ENCODE peak calls at places on chromosomes 1 and 21, in ten cellular contexts. G is spleen, B is kidney, X is Peyer's patch, K is fibroblast of the aortic adventitia, A is GM23338, Q is GM13976, D is mucosa of descending colon, U is pancreas, T is left lung. L is an unnamed sample.

GRCh38 chr21:26087223-26087918 is 83.2 kb downstream of the APP start:
- DNase-seq in G (no peak), B (no peak), X (no peak), K (no peak), A (no peak), Q (no peak), D (no peak), U (no peak), T (no peak), L (no peak)

GRCh38 chr1:155124503-155125463 is 2.9 kb upstream of the EFNA1 start:
- DNase-seq in G (no peak), B (peak), X (peak), K (no peak), A (peak), Q (no peak), D (peak), U (no peak), T (no peak), L (no peak)

GRCh38 chr1:156992215-156992614 is 53.3 kb downstream of the ARHGEF11 start:
- DNase-seq in G (no peak), B (no peak), X (peak), K (no peak), A (no peak), Q (no peak), D (peak), U (no peak), T (no peak), L (no peak)

GRCh38 chr1:60906039-60906438 is 176.3 kb upstream of the NFIA start:
- DNase-seq in G (no peak), B (no peak), X (no peak), K (no peak), A (peak), Q (no peak), D (no peak), U (no peak), T (no peak), L (no peak)

GRCh38 chr1:117098287-117098890 is 23.2 kb downstream of the TRIM45 start:
- DNase-seq in G (no peak), B (no peak), X (no peak), K (no peak), A (no peak), Q (no peak), D (no peak), U (no peak), T (no peak), L (no peak)

GRCh38 chr1:164983023-164983650 is 373.4 kb downstream of the LMX1A start:
- DNase-seq in G (no peak), B (no peak), X (no peak), K (no peak), A (peak), Q (no peak), D (no peak), U (no peak), T (no peak), L (no peak)

GRCh38 chr1:172449012-172449584 is 5.2 kb upstream of the PIGC start:
- DNase-seq in G (no peak), B (no peak), X (peak), K (no peak), A (no peak), Q (no peak), D (no peak), U (no peak), T (no peak), L (no peak)

GRCh38 chr1:153122831-153123421 is 9.6 kb upstream of the SPRR2F start:
- DNase-seq in G (no peak), B (no peak), X (no peak), K (no peak), A (peak), Q (peak), D (no peak), U (peak), T (no peak), L (no peak)

GRCh38 chr21:36028127-36029069 is 31.9 kb downstream of the SETD4 start:
- DNase-seq in G (peak), B (no peak), X (peak), K (peak), A (peak), Q (peak), D (peak), U (peak), T (peak), L (peak)

GRCh38 chr21:39660191-39660590 is 47.5 kb downstream of the B3GALT5 start:
- DNase-seq in G (no peak), B (no peak), X (no peak), K (peak), A (no peak), Q (no peak), D (peak), U (peak), T (no peak), L (no peak)

DNA sequence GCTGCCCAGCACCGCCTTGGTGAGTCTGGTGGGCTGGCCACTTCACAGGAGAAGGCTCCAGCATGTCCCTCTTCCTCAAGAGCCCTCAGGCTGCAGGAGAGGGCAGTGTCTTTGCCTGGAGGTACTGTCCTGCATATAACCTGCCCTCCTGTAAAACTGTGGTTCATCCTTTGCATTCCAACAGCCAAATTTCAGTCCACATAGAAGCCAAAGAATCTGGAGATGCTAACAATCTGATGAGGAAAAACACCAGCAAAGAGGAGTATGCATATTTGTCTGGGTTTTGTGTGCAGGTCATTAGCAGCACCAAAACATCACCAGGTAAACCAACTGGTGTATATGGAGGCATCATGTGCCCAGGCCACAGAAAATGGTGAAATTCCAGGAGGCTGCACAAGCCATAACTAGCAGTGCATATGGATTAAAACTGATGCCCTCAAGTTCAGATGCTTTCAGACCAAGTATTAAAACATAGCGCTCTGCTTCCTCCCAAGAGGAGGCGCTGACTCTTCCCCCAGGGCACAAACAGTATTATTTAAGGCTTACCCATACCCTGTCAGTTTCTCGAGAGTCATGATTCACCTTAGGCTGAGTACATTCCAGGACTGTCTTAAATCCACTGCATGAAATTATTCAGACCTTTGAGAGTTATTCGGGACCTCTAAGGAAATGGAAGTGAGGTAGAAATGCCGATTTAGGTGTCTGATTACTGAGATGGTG is 150.5 kb upstream of the COA6 start:
- DNase-seq in G (no peak), B (no peak), X (no peak), K (no peak), A (no peak), Q (no peak), D (no peak), U (no peak), T (no peak), L (no peak)
- TF ChIP-seq CTCF in G (no peak), B (no peak), X (no peak), K (no peak), A (no peak), Q (no peak), D (no peak), U (no peak), T (no peak), L (no peak)

DNA sequence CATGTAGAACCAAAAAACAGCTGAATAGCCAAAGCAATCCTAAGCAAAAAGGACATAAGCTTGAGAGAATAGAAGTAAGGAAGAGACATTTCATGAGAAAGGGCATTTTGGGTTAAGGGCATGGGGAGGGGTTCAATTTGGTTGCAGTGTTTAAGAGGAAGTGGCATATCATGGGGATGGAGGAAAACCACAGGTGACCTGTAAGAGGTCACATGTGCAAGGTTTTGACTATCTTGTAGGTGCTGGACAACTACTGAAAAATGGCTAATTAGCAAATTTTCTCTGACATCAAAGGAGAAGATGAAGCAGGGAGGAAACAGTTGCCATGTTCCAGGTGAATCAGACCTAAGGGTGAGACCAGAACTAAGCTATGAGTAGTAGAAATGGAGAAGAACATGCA is 31.3 kb upstream of the ROR1 start:
- DNase-seq in G (no peak), B (no peak), X (no peak), K (no peak), A (no peak), Q (no peak), D (no peak), U (no peak), T (no peak), L (no peak)
- TF ChIP-seq CTCF in G (no peak), B (no peak), X (no peak), K (no peak), A (no peak), Q (no peak), D (no peak), U (no peak), T (no peak), L (no peak)

GRCh38 chr1:29912413-29912812 is 676.1 kb downstream of the PTPRU start:
- DNase-seq in G (no peak), B (no peak), X (no peak), K (peak), A (no peak), Q (no peak), D (peak), U (no peak), T (no peak), L (no peak)
- TF ChIP-seq CTCF in G (no peak), B (peak), X (no peak), K (peak), A (peak), Q (no peak), D (no peak), U (no peak), T (no peak), L (no peak)

GRCh38 chr21:37563641-37564340 is 197.2 kb downstream of the DYRK1A start:
- DNase-seq in G (peak), B (peak), X (peak), K (peak), A (peak), Q (peak), D (peak), U (peak), T (peak), L (peak)
- TF ChIP-seq CTCF in G (peak), B (peak), X (no peak), K (peak), A (peak), Q (peak), D (no peak), U (no peak), T (no peak), L (no peak)

DNA sequence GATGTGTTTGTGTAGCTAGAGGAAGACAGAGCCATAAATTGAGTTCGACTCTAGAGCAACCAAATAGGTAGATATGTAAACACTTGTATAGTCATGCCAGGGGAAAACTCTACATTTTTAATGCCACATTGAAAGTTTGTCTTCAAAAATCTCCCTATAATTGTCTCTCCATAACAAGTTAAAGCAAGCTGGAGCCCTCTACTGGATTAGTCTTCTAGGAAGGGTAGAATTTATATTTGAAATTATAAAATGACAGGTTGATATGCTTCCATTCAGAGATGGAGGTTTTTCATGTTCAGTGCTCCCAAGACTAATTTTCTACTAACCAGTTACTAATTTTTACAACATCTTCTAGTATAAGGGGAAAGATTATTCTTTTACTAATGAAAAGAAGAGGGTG is 13.1 kb upstream of the COL24A1 start:
- DNase-seq in G (no peak), B (no peak), X (no peak), K (no peak), A (no peak), Q (no peak), D (no peak), U (no peak), T (no peak), L (no peak)
- TF ChIP-seq CTCF in G (no peak), B (no peak), X (no peak), K (peak), A (no peak), Q (no peak), D (no peak), U (no peak), T (no peak), L (no peak)

DNA sequence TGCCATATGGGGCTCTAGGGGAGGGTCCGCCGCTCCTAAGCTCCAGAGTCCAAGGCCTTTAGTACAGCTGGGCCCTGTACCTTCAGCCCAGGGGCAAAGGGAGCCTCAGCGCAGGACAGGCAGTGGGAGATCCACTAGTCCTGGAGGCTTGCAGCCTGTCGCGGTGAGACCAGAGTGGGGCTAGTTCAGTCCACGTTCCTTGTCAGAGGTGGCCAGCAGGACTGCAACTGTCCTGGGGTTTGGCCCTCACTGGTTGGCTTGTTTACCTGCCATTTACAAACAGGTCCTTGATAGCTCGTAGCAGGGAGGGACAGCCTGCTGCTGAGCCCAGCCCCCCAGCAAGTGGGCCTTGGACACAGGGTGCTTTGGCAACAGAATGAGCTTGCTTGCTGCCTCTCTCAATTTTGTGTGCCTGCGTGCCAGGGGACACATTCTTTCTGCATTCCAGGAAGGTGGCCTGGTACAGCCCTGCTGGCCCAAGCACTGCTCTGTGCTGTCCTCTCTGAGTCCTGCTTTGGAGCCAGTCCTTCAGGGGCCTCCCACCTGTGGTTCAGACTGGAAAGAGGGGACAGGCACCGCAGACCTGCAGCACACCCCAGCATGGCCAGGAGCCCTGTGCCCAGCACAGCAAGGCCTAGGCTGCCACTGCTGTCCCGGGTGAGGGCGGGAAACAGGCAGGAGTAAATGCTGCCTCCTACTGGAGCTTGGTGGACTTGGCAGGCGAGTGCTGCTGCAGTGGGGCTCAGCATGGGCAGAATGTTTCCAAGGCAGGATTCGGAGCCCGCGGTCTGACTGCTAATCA is 15.2 kb downstream of the H6PD start:
- DNase-seq in G (peak), B (peak), X (peak), K (peak), A (peak), Q (peak), D (peak), U (peak), T (peak), L (no peak)
- TF ChIP-seq CTCF in G (peak), B (peak), X (peak), K (peak), A (peak), Q (peak), D (peak), U (peak), T (peak), L (no peak)

DNA sequence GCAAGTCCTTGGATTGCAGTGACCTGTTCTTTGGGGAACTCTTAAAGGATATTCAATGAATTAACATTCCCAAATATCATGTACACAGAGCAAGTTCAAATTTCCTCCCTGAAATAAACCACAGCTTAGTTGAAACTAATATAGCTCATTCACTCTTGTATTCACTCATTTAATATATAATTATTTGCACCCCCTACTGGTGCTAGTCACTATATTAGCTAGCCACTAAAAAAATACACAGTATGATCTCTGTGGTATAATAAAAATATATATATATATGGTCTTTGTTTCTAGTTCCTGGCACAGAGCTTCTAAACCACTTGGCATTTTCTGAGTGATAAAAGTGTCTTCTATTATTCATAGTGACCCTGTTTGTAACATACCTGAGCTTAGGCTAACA is 177.3 kb upstream of the LYPLAL1 start:
- DNase-seq in G (no peak), B (no peak), X (no peak), K (peak), A (no peak), Q (no peak), D (no peak), U (no peak), T (no peak), L (no peak)
- TF ChIP-seq CTCF in G (no peak), B (no peak), X (no peak), K (no peak), A (peak), Q (no peak), D (no peak), U (no peak), T (no peak), L (no peak)

DNA sequence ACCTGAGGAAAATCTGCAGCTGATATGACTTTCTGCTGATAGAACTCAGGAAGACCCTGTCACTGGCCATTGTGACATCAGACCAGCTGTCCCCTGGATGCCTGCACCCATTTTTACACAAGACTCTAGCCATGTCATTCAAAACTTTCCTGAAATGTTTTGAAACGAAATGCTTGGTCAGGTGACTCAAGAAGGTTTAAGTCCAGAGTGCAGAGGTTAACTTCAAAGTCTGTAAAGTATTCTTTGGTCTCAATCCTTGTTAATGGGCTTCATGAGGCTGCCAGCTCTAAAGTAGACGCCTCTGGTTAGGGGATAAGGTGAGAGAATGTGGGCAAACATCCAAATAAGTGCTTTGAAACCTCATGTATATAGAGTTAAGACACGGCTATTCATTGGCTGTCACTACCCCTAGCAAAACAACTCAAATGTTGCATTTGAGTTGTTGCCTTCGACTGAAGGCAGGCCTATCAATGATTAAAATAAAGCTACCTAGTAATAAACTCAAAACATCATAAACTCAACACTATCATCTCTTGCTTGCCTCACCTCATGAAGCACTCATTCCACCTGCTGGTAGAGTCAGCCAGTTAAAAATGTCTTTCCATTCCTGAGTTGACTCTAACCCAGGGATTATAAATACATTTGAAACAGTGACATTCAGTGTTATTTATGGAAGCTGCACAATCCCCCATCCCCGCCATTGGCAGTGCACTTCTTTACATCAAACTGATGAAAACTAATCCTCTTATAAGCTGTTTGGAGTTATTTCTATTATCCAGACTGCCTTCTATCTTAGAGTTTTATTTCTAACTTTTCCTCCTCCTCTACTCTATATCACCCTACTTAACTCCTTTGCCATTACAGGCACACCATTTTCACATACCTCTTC is 26.0 kb downstream of the RABIF start:
- DNase-seq in G (no peak), B (no peak), X (no peak), K (no peak), A (no peak), Q (no peak), D (no peak), U (no peak), T (no peak), L (no peak)
- TF ChIP-seq CTCF in G (no peak), B (peak), X (no peak), K (no peak), A (no peak), Q (no peak), D (no peak), U (no peak), T (no peak), L (no peak)

L was measured in activated B cell treated with CpG ODN at 0.5 μM for 24 hours.